ENCODE peak calls at places on chromosomes 3 and 15, in five cellular contexts. I is testis, S is IMR-90, L is HCT116, D is heart left ventricle. U is an unnamed sample. For H3K9me3 and H3K4me1, the result is how much of the 10 kb centered on the place peaks cover.

GRCh38 chr15:73924258-73924921 is 1.9 kb upstream of the LOXL1 start:
- DNase-seq in I (no peak), S (peak), L (no peak), D (no peak), U (peak)

GRCh38 chr15:69100821-69101220 is 59.6 kb upstream of the GLCE start:
- DNase-seq in I (no peak), S (no peak), L (no peak), D (no peak), U (no peak)

GRCh38 chr3:163508212-163508611 is 1570.1 kb downstream of the SI start:
- DNase-seq in I (no peak), S (no peak), L (no peak), D (no peak), U (no peak)

GRCh38 chr3:149152420-149152819 is 23.0 kb downstream of the HPS3 start:
- DNase-seq in I (no peak), S (peak), L (no peak), D (no peak), U (no peak)

GRCh38 chr15:74365619-74366445 is 1.6 kb downstream of the CYP11A1 start:
- DNase-seq in I (peak), S (peak), L (no peak), D (no peak), U (peak)

GRCh38 chr3:40337136-40338108 is 27.9 kb downstream of the EIF1B start:
- DNase-seq in I (no peak), S (no peak), L (no peak), D (no peak), U (no peak)

GRCh38 chr3:112042842-112043280 is 8.3 kb downstream of the TMPRSS7 start:
- DNase-seq in I (no peak), S (no peak), L (no peak), D (no peak), U (no peak)

GRCh38 chr3:29389362-29389761 is 108.5 kb downstream of the RBMS3 start:
- DNase-seq in I (no peak), S (no peak), L (no peak), D (no peak), U (no peak)

GRCh38 chr3:184177331-184177731 is 2.7 kb downstream of the AP2M1 start:
- DNase-seq in I (no peak), S (peak), L (no peak), D (no peak), U (no peak)

GRCh38 chr15:86572368-86572841 is 492.7 kb downstream of the AGBL1 start:
- DNase-seq in I (no peak), S (no peak), L (no peak), D (peak), U (no peak)

GRCh38 chr3:122668930-122669730 is 11.5 kb upstream of the PARP14 start:
- DNase-seq in I (no peak), S (peak), L (peak), D (no peak), U (no peak)

GRCh38 chr15:58392141-58392540 is 39.6 kb upstream of the LIPC start:
- DNase-seq in I (no peak), S (no peak), L (no peak), D (no peak), U (no peak)

GRCh38 chr15:42106278-42106677 is 11.9 kb upstream of the PLA2G4D start:
- DNase-seq in I (no peak), S (no peak), L (no peak), D (no peak), U (peak)

GRCh38 chr3:187610926-187611545 is 59.2 kb downstream of the SST start:
- DNase-seq in I (no peak), S (peak), L (no peak), D (no peak), U (no peak)

GRCh38 chr3:39148116-39149058 is 5.0 kb downstream of the CSRNP1 start:
- DNase-seq in I (no peak), S (peak), L (no peak), D (no peak), U (no peak)

GRCh38 chr15:50506121-50506520 is 40.3 kb downstream of the USP50 start:
- DNase-seq in I (peak), S (no peak), L (no peak), D (no peak), U (no peak)

GRCh38 chr3:55341502-55342031 is 145.5 kb downstream of the WNT5A start:
- DNase-seq in I (no peak), S (peak), L (no peak), D (no peak), U (no peak)

GRCh38 chr15:53323197-53323596 is 436.3 kb downstream of the WDR72 start:
- DNase-seq in I (no peak), S (no peak), L (no peak), D (no peak), U (no peak)

DNA sequence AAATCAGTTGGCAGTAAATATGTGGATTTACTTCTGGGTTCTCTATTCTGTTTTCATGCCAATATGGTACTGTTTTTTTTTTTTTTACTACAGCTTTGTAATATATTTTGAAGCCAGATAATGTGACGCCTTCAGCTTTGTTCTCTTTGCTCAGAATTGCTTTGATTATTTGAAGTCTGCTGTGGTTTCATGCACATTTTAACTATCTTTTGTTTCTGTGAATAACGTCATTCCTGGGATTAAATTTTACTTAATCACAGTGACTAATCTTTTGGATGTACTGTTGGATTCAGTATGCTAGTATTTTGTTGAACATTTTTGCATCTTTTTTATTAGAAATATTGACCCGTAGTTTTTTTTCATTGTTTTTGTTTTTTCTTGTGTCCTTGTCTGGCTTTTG is 576.5 kb downstream of the ZNF385D start:
- DNase-seq in I (no peak), S (no peak), L (no peak), D (no peak), U (no peak)
- H3K9me3 ChIP-seq in I (under half), S (under half), L (under half), D (under half), U (under half)

DNA sequence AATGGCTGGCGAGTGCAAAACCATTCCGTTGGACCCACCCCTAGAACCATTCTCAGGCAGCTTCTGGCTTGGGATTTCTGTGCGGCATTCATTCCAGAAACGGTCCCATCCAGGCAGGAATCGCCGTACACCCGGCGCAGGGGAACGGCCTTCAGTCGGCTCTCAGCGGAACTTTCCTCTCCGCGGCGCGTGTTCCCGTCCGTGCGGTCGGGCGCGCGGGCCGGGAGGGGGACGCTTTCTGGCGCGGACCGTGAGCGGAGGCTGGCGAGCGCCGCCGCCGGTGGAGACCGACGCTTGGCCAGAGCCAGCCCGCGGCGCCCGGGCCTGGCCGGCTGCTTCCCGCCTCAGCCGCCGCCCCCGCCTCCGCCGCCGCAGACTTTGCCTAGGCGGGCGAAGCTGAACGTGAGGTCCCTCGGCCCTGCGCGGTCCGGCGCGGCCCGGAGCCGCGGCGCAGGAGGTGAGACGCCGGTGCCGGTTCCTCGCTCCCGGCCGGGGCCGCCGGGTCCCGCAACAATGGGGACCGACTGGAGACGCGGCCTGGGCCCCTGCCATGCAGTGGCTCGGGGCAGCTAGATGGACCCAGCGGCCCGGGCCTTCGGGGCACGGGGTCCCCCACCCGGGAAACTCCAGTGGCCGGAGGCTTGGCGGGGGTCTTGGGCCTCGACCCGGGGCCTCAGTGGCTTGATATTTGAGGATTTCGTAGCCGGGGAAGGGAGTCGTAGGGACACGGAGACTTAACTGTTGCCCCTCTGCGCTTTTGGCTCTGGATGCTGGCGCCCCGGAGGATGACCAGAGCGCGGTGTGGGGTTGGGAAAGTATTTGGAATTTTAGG is at the start of gene RAD54L2:
- DNase-seq in I (peak), S (peak), L (peak), D (peak), U (peak)
- TF ChIP-seq POLR2A in I (no peak), S (peak), L (no peak), D (no peak), U (peak)

DNA sequence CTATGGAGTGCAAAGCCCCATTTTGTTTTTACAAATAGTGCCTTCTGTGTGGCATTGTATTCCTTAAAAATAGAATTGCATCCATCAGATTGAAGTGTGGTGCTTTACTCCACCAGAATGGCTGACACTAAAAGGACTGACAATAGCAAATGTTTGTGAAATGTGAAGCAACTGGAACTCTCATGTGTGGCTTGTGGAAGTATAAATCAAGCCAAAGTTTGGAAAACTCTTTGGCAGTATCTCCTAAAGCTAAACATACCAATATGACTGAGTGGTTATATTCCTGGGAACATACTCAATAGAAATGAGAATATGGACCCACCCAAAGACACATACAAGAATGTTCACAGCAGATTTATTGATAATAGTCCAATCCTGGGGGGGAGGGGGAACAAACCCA is 87.1 kb downstream of the RARB start:
- DNase-seq in I (no peak), S (no peak), L (no peak), D (no peak), U (no peak)
- H3K4me1 ChIP-seq in I (under half), S (under half), L (under half), D (under half), U (under half)

GRCh38 chr15:67821784-67822451 is 3.4 kb upstream of the SKOR1 start:
- DNase-seq in I (no peak), S (no peak), L (no peak), D (no peak), U (no peak)

GRCh38 chr15:67824157-67824899 is 981 bp upstream of the SKOR1 start:
- DNase-seq in I (no peak), S (no peak), L (no peak), D (no peak), U (no peak)

GRCh38 chr15:67823371-67824156 is 1.7 kb upstream of the SKOR1 start:
- DNase-seq in I (no peak), S (no peak), L (no peak), D (no peak), U (no peak)

GRCh38 chr15:67820992-67821783 is 4.1 kb upstream of the SKOR1 start:
- DNase-seq in I (peak), S (peak), L (no peak), D (peak), U (peak)

DNA sequence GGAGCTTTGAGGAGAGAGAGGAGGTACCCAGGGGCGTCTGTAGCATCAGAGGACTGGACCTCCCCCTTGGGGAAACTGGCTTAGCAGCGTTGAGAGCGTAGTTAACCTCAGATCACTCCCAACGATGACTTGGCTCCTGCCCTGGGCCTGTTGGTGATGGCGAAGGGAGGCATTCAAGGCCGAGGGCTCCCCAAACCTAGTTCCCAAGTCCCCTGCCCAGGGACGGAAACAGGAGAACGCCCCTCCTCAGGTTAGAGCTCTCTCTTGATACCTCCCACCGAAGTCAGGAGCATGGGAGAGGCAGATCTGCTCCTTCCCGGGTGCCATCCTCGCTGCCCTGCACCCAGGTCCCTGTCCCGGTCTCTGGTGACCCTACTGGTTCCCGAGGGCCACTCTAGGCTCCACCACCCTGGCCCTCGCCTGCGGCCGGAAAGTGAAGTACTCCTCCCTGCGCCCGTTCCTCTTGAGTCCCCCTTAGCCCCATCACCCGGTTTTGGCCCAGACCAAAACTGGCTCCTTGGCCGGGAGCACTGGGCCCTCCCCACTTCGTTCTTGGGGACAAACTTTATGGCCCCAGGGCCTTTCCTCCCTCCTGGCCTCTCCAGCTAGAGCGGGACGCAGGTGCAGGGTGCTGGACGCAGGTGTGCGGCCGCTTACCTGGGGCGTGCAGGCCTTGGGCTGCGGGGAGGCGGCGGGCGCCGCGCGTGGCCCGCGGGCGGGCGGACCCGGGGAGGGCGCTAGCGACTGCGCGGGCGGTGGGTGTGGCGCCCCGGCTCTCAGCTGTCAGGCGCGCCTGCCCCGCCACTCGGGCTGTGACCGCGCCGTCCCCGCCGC is 2.6 kb upstream of the SKOR1 start:
- DNase-seq in I (no peak), S (no peak), L (no peak), D (no peak), U (no peak)
- H3K9me3 ChIP-seq in I (under half), S (under half), L (under half), D (under half), U (under half)

GRCh38 chr3:108090701-108091497 is at the start of gene CD47:
- DNase-seq in I (peak), S (peak), L (peak), D (peak), U (peak)
- TF ChIP-seq POLR2A in I (no peak), S (peak), L (peak), D (peak), U (peak)

DNA sequence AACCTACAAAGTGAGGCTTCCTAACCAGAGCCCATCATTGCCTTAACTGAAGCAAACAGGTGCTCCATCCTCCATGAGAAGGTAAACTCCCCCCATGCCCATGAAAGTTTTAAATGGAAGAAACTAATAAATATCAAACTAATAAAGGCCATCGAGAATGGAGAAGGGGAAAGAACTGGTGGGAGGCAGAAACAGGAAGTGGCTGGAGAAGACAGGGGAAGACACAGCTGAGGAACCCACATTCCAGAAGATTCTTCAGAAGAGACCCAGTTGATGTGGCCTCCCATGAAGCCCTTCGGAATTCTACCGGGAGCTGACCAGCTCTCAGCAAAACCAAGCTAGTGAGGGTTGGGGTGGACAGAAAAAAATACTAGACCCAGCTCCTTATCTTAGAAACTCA is 41.7 kb downstream of the SH3BP5 start:
- DNase-seq in I (no peak), S (no peak), L (no peak), D (no peak), U (no peak)
- H3K4me1 ChIP-seq in I (half or more), S (under half), L (under half), D (under half), U (half or more)

GRCh38 chr3:48318831-48319512 is 14.5 kb downstream of the SPINK8 start:
- DNase-seq in I (no peak), S (no peak), L (no peak), D (no peak), U (no peak)
- H3K9me3 ChIP-seq in I (under half), S (under half), L (under half), D (under half), U (under half)

DNA sequence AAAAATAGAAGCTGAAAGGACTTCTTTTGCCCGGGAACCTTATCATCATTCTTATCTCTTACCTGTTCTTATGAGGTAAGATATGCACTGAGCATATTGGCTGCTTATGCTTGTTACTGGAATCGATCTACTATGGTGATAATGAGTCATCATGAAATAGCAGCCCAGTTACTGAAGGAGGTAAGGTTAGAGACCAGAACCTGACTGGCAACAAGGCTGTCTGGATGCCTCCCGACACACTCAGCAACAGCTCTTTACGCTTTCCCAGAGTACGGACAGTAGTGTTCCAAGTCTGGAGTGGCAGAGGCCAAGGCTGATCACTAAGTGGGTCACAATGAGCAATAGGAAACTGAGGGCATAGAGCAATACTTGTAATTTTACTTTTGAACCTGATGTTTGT is 314.1 kb downstream of the NLGN1 start:
- DNase-seq in I (no peak), S (no peak), L (peak), D (no peak), U (peak)
- TF ChIP-seq POLR2A in I (no peak), S (no peak), L (no peak), D (no peak), U (no peak)